ENCODE peak calls at places on chromosomes 3 and 15, in seven cellular contexts. B, U, K, J, Q, Y and S are unnamed samples.
A peak's percentile ranks its signal among the peaks of the same experiment; 100 is the strongest.

GRCh38 chr15:79091204-79091867 is 756 bp upstream of the RASGRF1 start:
- DNase-seq in B (peak; percentile 35), U (peak; percentile 40), K (peak; percentile 15), J (no peak), Q (no peak), Y (no peak), S (no peak)

GRCh38 chr3:169085827-169086226 is 577.7 kb downstream of the MECOM start:
- DNase-seq in B (no peak), U (no peak), K (no peak), J (no peak), Q (peak; percentile 87), Y (no peak), S (no peak)

GRCh38 chr15:99917237-99917636 is 184.0 kb upstream of the LYSMD4 start:
- DNase-seq in B (no peak), U (no peak), K (no peak), J (no peak), Q (no peak), Y (no peak), S (no peak)

GRCh38 chr3:112605285-112605684 is 35.7 kb downstream of the CCDC80 start:
- DNase-seq in B (no peak), U (no peak), K (no peak), J (no peak), Q (peak; percentile 35), Y (no peak), S (no peak)

GRCh38 chr15:48393650-48394049 is 62.4 kb downstream of the DUT start:
- DNase-seq in B (no peak), U (peak; percentile 80), K (no peak), J (no peak), Q (no peak), Y (no peak), S (no peak)

GRCh38 chr3:124765197-124765596 is 34.9 kb downstream of the UMPS start:
- DNase-seq in B (no peak), U (no peak), K (no peak), J (no peak), Q (no peak), Y (no peak), S (no peak)

GRCh38 chr15:92934706-92935105 is 34.6 kb downstream of the CHD2 start:
- DNase-seq in B (no peak), U (no peak), K (no peak), J (no peak), Q (no peak), Y (no peak), S (no peak)

GRCh38 chr3:119731545-119732343 is 28.9 kb downstream of the CFAP91 start:
- DNase-seq in B (no peak), U (no peak), K (no peak), J (no peak), Q (peak; percentile 52), Y (no peak), S (no peak)

GRCh38 chr3:34382859-34383258 is 584.4 kb downstream of the PDCD6IP start:
- DNase-seq in B (no peak), U (no peak), K (no peak), J (no peak), Q (peak; percentile 43), Y (no peak), S (no peak)

GRCh38 chr15:91537868-91538267 is 315.6 kb upstream of the SLCO3A1 start:
- DNase-seq in B (no peak), U (no peak), K (no peak), J (no peak), Q (no peak), Y (no peak), S (no peak)

GRCh38 chr15:78370013-78370412 is 29.9 kb downstream of the CRABP1 start:
- DNase-seq in B (no peak), U (peak; percentile 16), K (no peak), J (no peak), Q (no peak), Y (no peak), S (no peak)

GRCh38 chr3:183195266-183195665 is 32.7 kb upstream of the LAMP3 start:
- DNase-seq in B (no peak), U (no peak), K (no peak), J (no peak), Q (no peak), Y (no peak), S (no peak)

GRCh38 chr3:128060473-128061381 is 8.5 kb downstream of the SEC61A1 start:
- DNase-seq in B (no peak), U (no peak), K (no peak), J (no peak), Q (peak; percentile 33), Y (no peak), S (no peak)

GRCh38 chr15:43516185-43516584 is 1.2 kb upstream of the MAP1A start:
- DNase-seq in B (peak; percentile 80), U (peak; percentile 78), K (no peak), J (no peak), Q (no peak), Y (no peak), S (peak; percentile 33)

GRCh38 chr15:43515731-43516130 is 1.7 kb upstream of the MAP1A start:
- DNase-seq in B (no peak), U (peak; percentile 63), K (no peak), J (no peak), Q (no peak), Y (no peak), S (no peak)

GRCh38 chr15:43511012-43511885 is 6.2 kb upstream of the MAP1A start:
- DNase-seq in B (no peak), U (peak; percentile 54), K (no peak), J (peak; percentile 24), Q (peak; percentile 46), Y (no peak), S (no peak)

GRCh38 chr15:43514241-43515057 is 3.0 kb upstream of the MAP1A start:
- DNase-seq in B (peak; percentile 73), U (no peak), K (no peak), J (peak; percentile 17), Q (peak; percentile 41), Y (no peak), S (no peak)

DNA sequence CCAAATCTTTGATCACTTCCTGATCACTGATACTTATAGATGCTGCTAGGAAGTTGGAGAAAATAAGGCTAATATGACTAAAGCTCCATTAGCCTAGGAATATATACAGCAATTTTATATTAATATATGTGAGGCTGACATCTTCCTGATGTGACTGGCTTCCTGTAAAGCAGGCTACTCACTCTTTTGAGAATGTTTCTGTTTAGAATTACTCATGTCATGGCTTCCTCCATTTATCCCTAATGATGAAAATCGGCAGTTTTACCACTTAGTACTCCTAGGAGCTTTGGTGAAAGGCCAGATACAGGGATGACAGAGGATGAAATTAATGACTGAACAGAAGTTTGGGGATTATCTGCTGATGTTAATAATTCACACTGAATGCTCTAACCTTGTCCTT is 3.9 kb upstream of the MAP1A start:
- DNase-seq in B (no peak), U (no peak), K (no peak), J (no peak), Q (peak; percentile 18), Y (no peak), S (no peak)
- H3K27ac ChIP-seq in B (no peak overlapping the region), U (no peak overlapping the region), K (peak overlapping the region; percentile 40), J (no peak overlapping the region), Q (no peak overlapping the region), Y (no peak overlapping the region), S (no peak overlapping the region)

GRCh38 chr3:46926447-46926846 is 48.9 kb downstream of the PTH1R start:
- DNase-seq in B (peak; percentile 62), U (no peak), K (no peak), J (no peak), Q (no peak), Y (no peak), S (no peak)
- H3K4me3 ChIP-seq in B (no peak overlapping the region), U (no peak overlapping the region), K (no peak overlapping the region), J (peak overlapping the region; percentile 30), Q (no peak overlapping the region), Y (no peak overlapping the region), S (no peak overlapping the region)

DNA sequence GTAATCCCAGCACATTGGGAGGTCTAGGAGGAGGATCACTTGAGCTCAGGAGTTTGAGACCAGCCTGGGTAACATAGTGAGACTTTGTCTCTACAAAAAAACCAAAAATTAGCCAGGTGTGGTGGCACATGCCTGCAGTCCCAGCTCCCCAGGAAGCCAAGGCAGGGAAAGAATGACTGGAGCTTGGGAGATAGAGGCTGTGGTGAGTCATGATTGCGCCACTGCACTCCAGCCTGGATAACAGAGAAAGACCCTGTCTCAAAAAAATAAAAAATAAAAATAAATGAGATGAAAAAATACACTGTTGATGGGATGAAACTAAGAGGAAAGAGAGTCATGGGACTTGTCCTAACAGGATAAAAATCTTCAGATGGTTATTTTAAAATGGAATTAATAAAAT is 137.6 kb downstream of the IMPG2 start:
- DNase-seq in B (no peak), U (no peak), K (no peak), J (no peak), Q (peak; percentile 40), Y (no peak), S (no peak)
- H3K27ac ChIP-seq in B (no peak overlapping the region), U (no peak overlapping the region), K (no peak overlapping the region), J (no peak overlapping the region), Q (no peak overlapping the region), Y (no peak overlapping the region), S (no peak overlapping the region)

GRCh38 chr15:68650901-68651709 is 72.3 kb downstream of the CORO2B start:
- DNase-seq in B (peak; percentile 67), U (peak; percentile 67), K (peak; percentile 22), J (no peak), Q (peak; percentile 35), Y (peak; percentile 77), S (no peak)
- H3K4me3 ChIP-seq in B (no peak overlapping the region), U (no peak overlapping the region), K (no peak overlapping the region), J (no peak overlapping the region), Q (no peak overlapping the region), Y (no peak overlapping the region), S (no peak overlapping the region)